ENCODE peak calls at places on chromosomes 7 and 10, in six cellular contexts. Q is uterus, X is esophagus squamous epithelium, F is body of pancreas, D is breast epithelium, I is testis. N is an unnamed sample. For H3K4me1, the result is how much of the 10 kb centered on the place peaks cover.

GRCh38 chr7:25187932-25188331 is 40.4 kb downstream of the NPVF start:
- DNase-seq in Q (no peak), X (no peak), F (no peak), D (no peak), I (no peak), N (no peak)

GRCh38 chr7:137882261-137882668 is 35.5 kb upstream of the DGKI start:
- DNase-seq in I (no peak), D (no peak), F (no peak), X (no peak), Q (peak), N (no peak)

GRCh38 chr10:5343561-5343960 is 21.2 kb upstream of the UCN3 start:
- DNase-seq in D (no peak), Q (no peak), F (no peak), I (no peak), X (no peak), N (no peak)

GRCh38 chr10:95236068-95236903 is 42.2 kb downstream of the ACSM6 start:
- DNase-seq in X (no peak), Q (no peak), F (no peak), I (no peak), D (no peak), N (no peak)

GRCh38 chr10:122348951-122349361 is 25.6 kb upstream of the PLEKHA1 start:
- DNase-seq in Q (no peak), I (no peak), X (no peak), F (no peak), D (no peak), N (no peak)

GRCh38 chr10:128000660-128001059 is 93.8 kb downstream of the PTPRE start:
- DNase-seq in X (no peak), Q (no peak), F (no peak), I (no peak), D (no peak), N (no peak)

GRCh38 chr10:14063531-14064317 is 267.0 kb downstream of the FRMD4A start:
- DNase-seq in Q (peak), F (no peak), D (no peak), I (no peak), X (no peak), N (no peak)

GRCh38 chr7:121081327-121081936 is 92.9 kb downstream of the CPED1 start:
- DNase-seq in Q (no peak), X (no peak), D (no peak), F (no peak), I (no peak), N (no peak)

GRCh38 chr10:121368347-121369025 is 229.8 kb downstream of the FGFR2 start:
- DNase-seq in F (no peak), Q (no peak), X (no peak), D (peak), I (no peak), N (peak)

GRCh38 chr7:82156168-82156567 is 287.4 kb downstream of the CACNA2D1 start:
- DNase-seq in X (no peak), Q (no peak), I (no peak), D (no peak), F (no peak), N (no peak)

GRCh38 chr10:9992656-9993055 is 1025.0 kb upstream of the CELF2 start:
- DNase-seq in X (no peak), Q (no peak), I (no peak), F (no peak), D (no peak), N (no peak)

GRCh38 chr7:17131983-17132655 is 166.3 kb upstream of the AHR start:
- DNase-seq in F (no peak), X (no peak), D (no peak), I (no peak), Q (no peak), N (no peak)

GRCh38 chr7:132592238-132592946 is 16.1 kb upstream of the PLXNA4 start:
- DNase-seq in I (no peak), F (no peak), D (no peak), Q (no peak), X (no peak), N (no peak)

GRCh38 chr10:28891058-28891713 is 213.9 kb downstream of the BAMBI start:
- DNase-seq in Q (no peak), D (no peak), F (no peak), X (no peak), I (no peak), N (no peak)

GRCh38 chr7:137696376-137696775 is 150.4 kb downstream of the DGKI start:
- DNase-seq in I (no peak), F (no peak), Q (no peak), D (no peak), X (no peak), N (no peak)

GRCh38 chr7:144824360-144824759 is 11.5 kb downstream of the TPK1 start:
- DNase-seq in I (no peak), X (no peak), F (no peak), Q (no peak), D (no peak), N (no peak)

GRCh38 chr10:19302117-19302516 is 253.5 kb downstream of the MALRD1 start:
- DNase-seq in D (no peak), F (no peak), I (no peak), Q (no peak), X (no peak), N (no peak)

GRCh38 chr7:123538189-123538714 is 3.9 kb upstream of the IQUB start:
- DNase-seq in I (no peak), Q (no peak), F (no peak), D (no peak), X (no peak), N (no peak)

GRCh38 chr10:131758062-131758941 is 142.5 kb upstream of the PPP2R2D start:
- DNase-seq in I (no peak), D (no peak), F (no peak), Q (no peak), X (no peak), N (no peak)

GRCh38 chr7:33107136-33108066 is 1.8 kb downstream of the RP9 start:
- DNase-seq in F (no peak), Q (no peak), I (peak), X (no peak), D (no peak), N (no peak)

GRCh38 chr7:84085147-84085546 is 109.4 kb downstream of the SEMA3A start:
- DNase-seq in Q (no peak), D (no peak), X (no peak), I (no peak), F (no peak), N (no peak)

GRCh38 chr10:13784067-13784466 is 197.3 kb downstream of the PRPF18 start:
- DNase-seq in X (no peak), Q (no peak), F (no peak), D (no peak), I (no peak), N (no peak)

GRCh38 chr7:151519765-151520418 is at the start of gene RHEB:
- DNase-seq in Q (peak), D (peak), F (peak), I (peak), X (peak), N (peak)
- TF ChIP-seq POLR2A in Q (peak), D (no peak), F (no peak), I (peak), X (no peak), N (no peak)

DNA sequence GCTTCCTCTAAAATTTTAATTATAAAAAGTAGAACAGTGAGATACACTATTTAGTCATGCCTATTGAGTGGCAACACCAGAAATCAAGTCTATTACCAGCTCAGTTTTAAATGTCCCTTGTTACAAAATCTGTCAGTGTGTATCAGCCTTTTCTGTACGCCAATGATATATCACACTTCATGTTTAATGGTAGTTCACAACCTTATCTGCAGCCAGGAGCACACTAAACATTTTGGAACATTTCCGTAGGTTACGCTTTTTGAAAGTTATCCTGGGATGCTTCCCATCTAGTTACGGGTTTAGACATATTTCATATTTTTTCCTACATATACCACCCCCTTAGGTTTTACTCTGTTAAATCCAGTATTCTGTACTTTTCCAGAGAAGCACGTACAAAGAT is 5.4 kb downstream of the HNRNPA2B1 start:
- DNase-seq in F (no peak), X (no peak), Q (no peak), D (no peak), I (no peak), N (no peak)
- H3K4me1 ChIP-seq in F (half or more), X (half or more), Q (under half), D (under half), I (under half), N (half or more)

GRCh38 chr10:126247454-126247975 is 140.8 kb downstream of the ADAM12 start:
- DNase-seq in X (no peak), F (peak), I (no peak), D (no peak), Q (peak), N (no peak)
- TF ChIP-seq POLR2A in X (no peak), F (no peak), I (no peak), D (no peak), Q (no peak), N (no peak)

GRCh38 chr10:84344560-84344959 is 16.2 kb downstream of the CCSER2 start:
- DNase-seq in F (no peak), X (no peak), I (no peak), Q (no peak), D (no peak), N (no peak)
- H3K4me1 ChIP-seq in F (under half), X (under half), I (under half), Q (under half), D (under half), N (under half)

GRCh38 chr7:139722604-139723003 is 55.2 kb downstream of the HIPK2 start:
- DNase-seq in F (no peak), I (no peak), Q (no peak), X (no peak), D (no peak), N (no peak)

GRCh38 chr7:139721417-139721816 is 56.4 kb downstream of the HIPK2 start:
- DNase-seq in I (no peak), X (no peak), F (no peak), Q (no peak), D (no peak), N (no peak)

GRCh38 chr7:139720186-139720585 is 57.6 kb downstream of the HIPK2 start:
- DNase-seq in D (no peak), X (no peak), F (no peak), I (no peak), Q (no peak), N (no peak)

GRCh38 chr7:139721844-139722243 is 56.0 kb downstream of the HIPK2 start:
- DNase-seq in D (no peak), I (no peak), F (no peak), Q (no peak), X (no peak), N (no peak)

GRCh38 chr7:139720705-139721231 is 57.0 kb downstream of the HIPK2 start:
- DNase-seq in X (no peak), F (no peak), Q (no peak), I (no peak), D (no peak), N (no peak)
- TF ChIP-seq POLR2A in X (no peak), F (no peak), Q (no peak), I (no peak), D (no peak), N (no peak)

GRCh38 chr10:129940617-129941198 is 23.4 kb downstream of the EBF3 start:
- DNase-seq in F (no peak), X (no peak), Q (no peak), D (peak), I (no peak), N (no peak)
- H3K4me1 ChIP-seq in F (under half), X (under half), Q (under half), D (under half), I (under half), N (under half)

GRCh38 chr7:87648316-87648715 is 20.1 kb downstream of the RUNDC3B start:
- DNase-seq in Q (no peak), X (no peak), F (no peak), D (no peak), I (no peak), N (no peak)
- TF ChIP-seq POLR2A in Q (no peak), X (no peak), F (no peak), D (no peak), I (no peak), N (no peak)

GRCh38 chr7:2824026-2824677 is 20.0 kb downstream of the GNA12 start:
- DNase-seq in Q (no peak), F (no peak), D (no peak), I (peak), X (no peak), N (no peak)

GRCh38 chr7:2824678-2825461 is 19.2 kb downstream of the GNA12 start:
- DNase-seq in D (no peak), Q (no peak), X (no peak), F (no peak), I (peak), N (no peak)

GRCh38 chr7:2829040-2829439 is 15.1 kb downstream of the GNA12 start:
- DNase-seq in X (no peak), I (no peak), D (no peak), Q (no peak), F (no peak), N (no peak)

GRCh38 chr7:2825595-2826227 is 18.4 kb downstream of the GNA12 start:
- DNase-seq in D (no peak), I (peak), X (no peak), F (no peak), Q (no peak), N (no peak)

GRCh38 chr7:2826806-2827205 is 17.3 kb downstream of the GNA12 start:
- DNase-seq in X (no peak), F (no peak), I (no peak), D (no peak), Q (no peak), N (no peak)
- H3K4me1 ChIP-seq in X (under half), F (under half), I (under half), D (under half), Q (under half), N (under half)

GRCh38 chr10:72331575-72332422 is 22.9 kb downstream of the DNAJB12 start:
- DNase-seq in F (peak), X (peak), Q (peak), D (peak), I (peak), N (peak)
- TF ChIP-seq POLR2A in F (peak), X (peak), Q (no peak), D (no peak), I (no peak), N (no peak)

DNA sequence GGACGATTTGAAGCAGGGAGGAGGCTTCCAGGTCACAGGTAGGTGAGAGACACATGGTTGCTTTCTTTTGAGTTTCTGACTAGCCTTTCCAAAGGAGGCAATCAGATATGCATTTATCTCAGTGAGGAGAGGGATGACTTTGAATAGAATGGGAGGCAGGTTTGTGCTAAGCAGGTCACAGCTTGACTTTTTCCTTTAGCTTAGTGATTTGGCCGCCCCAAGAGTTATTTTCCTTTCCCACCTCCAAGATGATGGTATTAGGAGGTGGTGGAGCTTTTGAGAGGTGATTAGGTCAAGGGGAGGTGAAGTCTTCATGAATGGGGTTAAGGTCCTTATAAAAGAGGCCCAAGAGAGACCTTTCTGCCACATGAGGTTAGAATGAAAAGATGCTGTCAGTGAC is 443.7 kb downstream of the TYW1 start:
- DNase-seq in X (no peak), D (no peak), F (no peak), I (no peak), Q (no peak), N (no peak)
- H3K4me1 ChIP-seq in X (under half), D (under half), F (under half), I (under half), Q (under half), N (under half)